ENCODE peak calls at places on chromosomes 3 and 15, in six cellular contexts. O is neural progenitor cell, X is GM23248, S is keratinocyte, J is hepatocyte, T is PC-3. C is an unnamed sample.

GRCh38 chr3:39127907-39128303 is 20.4 kb downstream of the TTC21A start:
- DNase-seq in X (no peak), S (no peak), O (no peak), J (no peak), T (no peak), C (no peak)

GRCh38 chr15:84953136-84953535 is 28.5 kb upstream of the PDE8A start:
- DNase-seq in X (peak), T (no peak), J (no peak), O (no peak), S (no peak), C (peak)

GRCh38 chr3:108090066-108090700 is 648 bp downstream of the CD47 start:
- DNase-seq in S (no peak), T (peak), J (peak), X (peak), O (peak), C (peak)

GRCh38 chr3:60017631-60018030 is 967.8 kb upstream of the CFAP20DC start:
- DNase-seq in S (peak), O (no peak), T (peak), X (peak), J (no peak), C (peak)

GRCh38 chr3:67593761-67594234 is 60.6 kb downstream of the SUCLG2 start:
- DNase-seq in O (no peak), X (peak), J (no peak), S (no peak), T (peak), C (peak)

GRCh38 chr15:101093959-101094358 is 157.9 kb downstream of the CHSY1 start:
- DNase-seq in J (no peak), X (no peak), T (no peak), O (no peak), S (no peak), C (no peak)

GRCh38 chr3:41018841-41019240 is 180.5 kb upstream of the CTNNB1 start:
- DNase-seq in O (no peak), T (no peak), J (no peak), X (no peak), S (no peak), C (no peak)

GRCh38 chr3:52406231-52406661 is 38.7 kb downstream of the SEMA3G start:
- DNase-seq in J (no peak), S (peak), T (no peak), O (no peak), X (no peak), C (no peak)

GRCh38 chr3:54970895-54971294 is 43.0 kb upstream of the LRTM1 start:
- DNase-seq in T (no peak), O (no peak), X (peak), S (no peak), J (no peak), C (peak)

GRCh38 chr3:170978335-170978745 is 48.2 kb downstream of the SLC2A2 start:
- DNase-seq in T (no peak), S (no peak), X (no peak), J (no peak), O (no peak), C (no peak)

GRCh38 chr3:19270471-19270870 is 122.2 kb downstream of the KCNH8 start:
- DNase-seq in J (no peak), S (no peak), T (no peak), X (no peak), O (no peak), C (no peak)

GRCh38 chr3:196192036-196193001 is 18.9 kb downstream of the ZDHHC19 start:
- DNase-seq in J (no peak), S (no peak), X (no peak), T (no peak), O (no peak), C (no peak)

GRCh38 chr3:48018841-48019240 is 2.6 kb upstream of the MAP4 start:
- DNase-seq in S (no peak), X (peak), J (peak), O (no peak), T (peak), C (peak)

GRCh38 chr3:25885544-25885943 is 95.7 kb downstream of the OXSM start:
- DNase-seq in S (no peak), J (peak), X (no peak), O (no peak), T (peak), C (peak)

GRCh38 chr15:60899322-60899966 is 329.7 kb downstream of the RORA start:
- DNase-seq in T (no peak), S (no peak), X (no peak), O (no peak), J (no peak), C (no peak)

GRCh38 chr3:193897791-193898190 is 238.2 kb upstream of the HES1 start:
- DNase-seq in J (no peak), O (no peak), X (no peak), T (no peak), S (no peak), C (no peak)

GRCh38 chr3:139944256-139944910 is 9.4 kb downstream of the CLSTN2 start:
- DNase-seq in S (no peak), T (no peak), X (no peak), O (no peak), J (no peak), C (no peak)

GRCh38 chr3:61858054-61858453 is 296.7 kb downstream of the PTPRG start:
- DNase-seq in X (peak), T (peak), O (no peak), S (no peak), J (no peak), C (peak)

GRCh38 chr15:74179101-74179841 is 5.8 kb downstream of the ISLR start:
- DNase-seq in X (peak), J (peak), T (peak), O (no peak), S (no peak), C (peak)

GRCh38 chr15:65634381-65634780 is 12.6 kb downstream of the SLC24A1 start:
- DNase-seq in J (no peak), S (no peak), T (peak), O (no peak), X (peak), C (no peak)

GRCh38 chr15:96366526-96366877 is 36.0 kb downstream of the NR2F2 start:
- DNase-seq in X (no peak), J (no peak), T (no peak), S (no peak), O (peak), C (no peak)

GRCh38 chr15:24696201-24696600 is 20.6 kb downstream of the NPAP1 start:
- DNase-seq in X (no peak), T (no peak), S (no peak), J (no peak), O (no peak), C (no peak)

GRCh38 chr15:80382285-80382684 is 21.9 kb upstream of the ARNT2 start:
- DNase-seq in S (no peak), X (no peak), T (no peak), J (no peak), O (no peak), C (no peak)

GRCh38 chr3:126307083-126307482 is 50.1 kb downstream of the KLF15 start:
- DNase-seq in T (no peak), X (no peak), O (no peak), S (no peak), J (no peak), C (no peak)

GRCh38 chr15:62474771-62475124 is 309.7 kb upstream of the C2CD4B start:
- DNase-seq in S (no peak), T (no peak), X (peak), J (no peak), O (no peak), C (peak)

GRCh38 chr3:162082516-162082915 is 585.9 kb downstream of the OTOL1 start:
- DNase-seq in S (no peak), X (no peak), J (no peak), T (no peak), O (no peak), C (no peak)

GRCh38 chr3:49799761-49800160 is at the start of gene CDHR4:
- DNase-seq in S (no peak), J (peak), T (peak), O (no peak), X (peak), C (peak)

GRCh38 chr15:56866798-56867197 is 51.6 kb upstream of the TCF12 start:
- DNase-seq in O (no peak), J (no peak), S (no peak), T (no peak), X (peak), C (peak)

GRCh38 chr15:49418811-49419210 is 4.2 kb upstream of the FGF7 start:
- DNase-seq in J (no peak), O (no peak), T (no peak), S (no peak), X (no peak), C (no peak)

GRCh38 chr15:49423021-49423420 is at the start of gene FGF7:
- DNase-seq in T (no peak), X (peak), O (peak), S (no peak), J (peak), C (peak)

GRCh38 chr15:49424954-49425353 is 1.9 kb downstream of the FGF7 start:
- DNase-seq in O (no peak), X (peak), T (no peak), J (no peak), S (no peak), C (no peak)

GRCh38 chr15:49423906-49424520 is 971 bp downstream of the FGF7 start:
- DNase-seq in O (no peak), X (peak), J (no peak), T (no peak), S (no peak), C (peak)

GRCh38 chr15:49421991-49422390 is 1.1 kb upstream of the FGF7 start:
- DNase-seq in X (peak), O (peak), J (peak), S (no peak), T (peak), C (peak)
- H3K27ac ChIP-seq in X (peak), O (no peak), J (no peak), S (no peak), T (no peak), C (no peak)

GRCh38 chr15:37105795-37106333 is 5.5 kb upstream of the MEIS2 start:
- DNase-seq in O (no peak), T (no peak), S (no peak), X (no peak), J (no peak), C (no peak)

GRCh38 chr15:37108725-37109124 is 8.4 kb upstream of the MEIS2 start:
- DNase-seq in X (no peak), T (no peak), O (no peak), S (no peak), J (no peak), C (no peak)

GRCh38 chr15:37106490-37107001 is 6.2 kb upstream of the MEIS2 start:
- DNase-seq in O (peak), T (no peak), J (peak), S (no peak), X (no peak), C (peak)

GRCh38 chr15:37107754-37108724 is 7.7 kb upstream of the MEIS2 start:
- DNase-seq in J (no peak), O (no peak), S (no peak), X (no peak), T (no peak), C (no peak)

DNA sequence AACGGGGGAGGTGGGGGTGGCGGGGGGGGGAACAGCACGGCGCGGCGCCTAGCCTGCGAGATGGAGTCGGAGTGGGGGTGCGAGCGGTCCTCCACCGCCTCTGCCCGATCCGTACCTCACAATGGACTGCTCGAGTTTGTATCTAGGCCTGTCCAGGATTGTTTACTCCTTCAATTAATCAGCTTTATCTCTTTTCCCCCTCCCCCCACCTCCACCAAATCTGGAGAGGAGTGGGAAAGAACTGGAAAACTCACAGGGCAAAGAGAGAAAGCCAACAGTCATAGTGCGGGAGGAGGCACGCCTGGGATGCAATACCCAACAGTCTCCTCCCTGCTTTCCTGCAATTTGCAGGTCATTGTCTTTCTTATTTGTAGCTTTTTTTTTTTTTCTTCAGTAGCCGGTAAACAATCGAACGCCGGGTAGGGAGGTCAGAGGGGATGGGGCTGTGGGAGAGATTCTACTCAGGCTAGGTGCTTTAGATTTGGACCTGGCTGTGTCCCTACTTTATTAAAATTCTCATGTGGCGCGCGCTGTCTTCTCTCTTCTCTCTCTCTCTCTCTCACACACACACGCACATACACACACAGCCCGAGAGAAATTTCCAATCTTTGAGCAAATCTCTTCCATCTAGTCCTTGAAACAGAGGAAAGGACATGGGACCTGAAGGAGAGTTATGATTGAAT is 6.9 kb upstream of the MEIS2 start:
- DNase-seq in S (no peak), O (no peak), J (no peak), X (no peak), T (no peak), C (no peak)
- TF ChIP-seq EZH2 in S (no peak), O (peak), J (peak), X (no peak), T (no peak), C (no peak)

DNA sequence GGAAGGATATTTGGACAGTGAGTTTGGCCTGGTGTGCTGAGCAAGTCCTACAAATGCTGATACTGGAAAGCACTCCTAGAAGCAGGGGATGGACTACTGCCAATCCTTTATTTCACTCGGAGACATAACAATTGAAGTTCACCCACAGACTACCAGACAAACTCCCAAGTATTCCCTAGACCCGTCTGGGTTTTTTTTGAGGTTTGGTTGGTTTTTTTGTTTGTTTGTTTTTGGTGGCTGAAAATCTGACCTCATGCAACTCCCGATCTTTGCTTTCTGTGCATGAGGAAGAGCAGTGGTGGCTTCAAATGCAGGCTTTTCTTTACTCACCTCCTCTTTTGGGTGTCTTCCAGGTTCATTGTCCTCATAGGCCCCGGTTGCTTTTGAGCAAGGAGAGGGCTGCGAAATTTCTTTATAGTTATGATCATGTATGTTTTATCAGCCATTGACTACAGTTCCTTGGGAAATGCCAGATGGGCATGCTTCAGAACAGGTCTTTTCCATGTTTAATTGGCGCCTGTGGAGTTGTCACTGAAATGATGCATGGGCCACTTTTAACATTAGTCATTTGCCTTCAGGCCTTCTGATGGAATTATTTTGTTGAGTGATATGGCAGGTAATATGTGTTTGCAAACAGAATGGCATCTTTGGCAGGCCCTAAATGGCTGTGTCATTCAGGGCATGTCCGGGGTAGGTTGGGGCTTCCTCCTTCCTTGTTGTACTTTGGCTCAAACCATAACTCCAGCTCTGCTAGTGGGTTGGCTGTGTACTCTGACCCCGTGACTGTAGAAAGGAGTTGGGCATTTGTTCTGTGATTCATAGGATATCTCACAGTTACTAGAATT is 81.3 kb upstream of the ZBED2 start:
- DNase-seq in T (peak), S (no peak), O (no peak), X (peak), J (peak), C (no peak)
- H3K4me3 ChIP-seq in T (peak), S (peak), O (peak), X (no peak), J (no peak), C (no peak)

GRCh38 chr3:142929109-142929508 is 34.4 kb downstream of the PAQR9 start:
- DNase-seq in J (no peak), S (no peak), T (peak), X (peak), O (peak), C (peak)

GRCh38 chr3:142925140-142925539 is 36.3 kb upstream of the PCOLCE2 start:
- DNase-seq in X (no peak), J (no peak), S (no peak), O (no peak), T (no peak), C (no peak)

GRCh38 chr3:142926368-142926944 is 37.0 kb downstream of the PAQR9 start:
- DNase-seq in O (no peak), S (no peak), X (no peak), J (no peak), T (no peak), C (no peak)

GRCh38 chr3:142923694-142924093 is 34.8 kb upstream of the PCOLCE2 start:
- DNase-seq in J (no peak), O (no peak), X (no peak), S (no peak), T (no peak), C (no peak)
- H3K27ac ChIP-seq in J (no peak), O (no peak), X (no peak), S (no peak), T (no peak), C (no peak)

GRCh38 chr3:186362409-186362757 is 349 bp upstream of the DGKG start:
- DNase-seq in O (no peak), J (no peak), T (no peak), S (no peak), X (no peak), C (no peak)
- TF ChIP-seq EZH2 in O (no peak), J (peak), T (no peak), S (peak), X (no peak), C (no peak)

DNA sequence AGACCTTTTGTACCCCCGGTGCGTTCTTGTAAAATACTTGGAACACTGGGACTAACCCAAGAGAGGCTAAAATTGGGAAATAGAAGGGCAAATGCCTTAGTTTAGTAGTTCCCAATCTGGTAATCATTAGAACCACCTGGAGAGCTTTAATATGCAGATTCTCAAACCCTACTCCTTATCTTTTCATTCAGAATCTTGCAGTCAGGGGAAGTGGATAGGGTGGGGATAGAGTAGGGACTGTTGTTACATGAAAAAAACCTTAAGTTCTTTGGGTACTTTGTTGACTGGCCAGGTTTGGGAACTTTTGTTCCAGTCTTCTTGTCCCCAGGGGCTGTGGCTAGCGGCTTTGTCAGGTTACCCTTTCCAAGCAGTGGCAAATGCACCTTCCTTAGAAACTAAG is 15.9 kb downstream of the MAPKBP1 start:
- DNase-seq in X (no peak), S (no peak), T (no peak), O (no peak), J (no peak), C (no peak)
- H3K4me3 ChIP-seq in X (no peak), S (no peak), T (no peak), O (no peak), J (no peak), C (no peak)

GRCh38 chr15:82936966-82937647 is 15.4 kb downstream of the HOMER2 start:
- DNase-seq in T (peak), S (no peak), X (peak), O (no peak), J (no peak), C (no peak)
- H3K27ac ChIP-seq in T (peak), S (no peak), X (peak), O (no peak), J (no peak), C (no peak)

C was measured in fibroblast of lung.